ENCODE peak calls at places on chromosomes 11 and 22, in nine cellular contexts. N, R, J, O, F, U, P, C and E are unnamed samples. For H3K27me3 and H3K4me1, the result is how much of the 10 kb centered on the place peaks cover.

GRCh38 chr22:49855491-49855911 is 1.9 kb downstream of the ZBED4 start:
- DNase-seq in N (peak), R (peak), J (no peak), O (no peak), F (no peak), U (no peak), P (no peak), C (peak), E (no peak)

GRCh38 chr11:73239111-73239521 is 21.0 kb downstream of the P2RY2 start:
- DNase-seq in N (no peak), R (no peak), J (no peak), O (no peak), F (no peak), U (no peak), P (no peak), C (peak), E (no peak)

GRCh38 chr11:46001427-46002049 is 79.1 kb downstream of the LARGE2 start:
- DNase-seq in N (peak), R (peak), J (no peak), O (no peak), F (no peak), U (no peak), P (peak), C (no peak), E (peak)

GRCh38 chr11:24496371-24496727 is 504 bp upstream of the LUZP2 start:
- DNase-seq in N (peak), R (peak), J (no peak), O (no peak), F (no peak), U (no peak), P (peak), C (no peak), E (peak)

GRCh38 chr22:41201146-41201545 is 4.0 kb upstream of the L3MBTL2 start:
- DNase-seq in N (no peak), R (no peak), J (no peak), O (no peak), F (no peak), U (no peak), P (no peak), C (no peak), E (no peak)

GRCh38 chr11:76577199-76577920 is 93.2 kb downstream of the LRRC32 start:
- DNase-seq in N (peak), R (peak), J (no peak), O (no peak), F (no peak), U (peak), P (no peak), C (no peak), E (no peak)

GRCh38 chr11:77525455-77526091 is 51.7 kb upstream of the PAK1 start:
- DNase-seq in N (peak), R (peak), J (no peak), O (no peak), F (no peak), U (no peak), P (no peak), C (no peak), E (no peak)

GRCh38 chr11:117919326-117920275 is 9.6 kb downstream of the TMPRSS13 start:
- DNase-seq in N (no peak), R (no peak), J (no peak), O (no peak), F (no peak), U (no peak), P (no peak), C (peak), E (no peak)

GRCh38 chr11:3152471-3153110 is 12.5 kb downstream of the OSBPL5 start:
- DNase-seq in N (peak), R (peak), J (no peak), O (no peak), F (no peak), U (no peak), P (no peak), C (no peak), E (no peak)

GRCh38 chr11:22510741-22511140 is 114.9 kb downstream of the FANCF start:
- DNase-seq in N (peak), R (peak), J (no peak), O (no peak), F (no peak), U (no peak), P (no peak), C (no peak), E (no peak)

GRCh38 chr22:44145544-44145943 is 35.2 kb upstream of the PARVG start:
- DNase-seq in N (no peak), R (no peak), J (no peak), O (no peak), F (no peak), U (no peak), P (no peak), C (no peak), E (no peak)

GRCh38 chr11:117786099-117786870 is 10.7 kb downstream of the DSCAML1 start:
- DNase-seq in N (no peak), R (no peak), J (no peak), O (no peak), F (no peak), U (no peak), P (no peak), C (no peak), E (no peak)

GRCh38 chr11:120893431-120894206 is 130.3 kb upstream of the TBCEL start:
- DNase-seq in N (no peak), R (no peak), J (no peak), O (no peak), F (no peak), U (no peak), P (no peak), C (no peak), E (no peak)

GRCh38 chr22:46069518-46070214 is 80.7 kb upstream of the PPARA start:
- DNase-seq in N (peak), R (peak), J (no peak), O (peak), F (peak), U (peak), P (no peak), C (peak), E (no peak)

GRCh38 chr11:13224324-13224723 is 53.3 kb upstream of the BMAL1 start:
- DNase-seq in N (no peak), R (no peak), J (no peak), O (no peak), F (no peak), U (no peak), P (no peak), C (no peak), E (no peak)

DNA sequence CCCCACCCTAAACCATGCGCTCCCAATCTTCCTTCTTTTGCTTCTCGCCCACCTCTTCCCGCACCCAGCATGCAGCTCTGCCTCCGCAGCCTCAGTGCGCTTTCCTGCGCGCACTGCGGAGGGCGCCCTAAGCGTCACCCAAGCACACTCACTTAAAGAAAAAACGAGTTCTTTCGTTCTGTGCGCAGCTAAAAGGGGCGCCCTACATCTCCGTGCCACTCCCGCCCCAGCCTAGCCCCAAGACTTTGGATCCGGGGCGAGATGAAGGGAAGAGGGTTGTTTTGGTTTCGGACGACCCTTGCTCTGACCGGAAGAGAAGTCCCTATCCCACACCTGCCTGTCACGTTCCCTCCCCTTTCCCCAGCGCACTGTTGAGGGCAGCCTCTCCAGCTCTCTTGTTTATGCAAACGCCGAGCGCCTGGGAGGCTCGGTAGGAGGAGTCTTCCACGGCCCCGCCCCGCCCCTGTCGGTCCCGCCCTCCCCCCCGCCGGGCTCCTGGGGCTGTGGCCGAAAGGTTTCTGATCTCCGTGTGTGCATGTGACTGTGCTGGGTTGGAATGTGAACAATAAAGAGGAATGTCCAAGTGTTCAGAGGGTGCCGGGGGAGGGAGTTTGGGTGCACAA is 5.3 kb downstream of the VSIG2 start:
- DNase-seq in N (peak), R (peak), J (peak), O (peak), F (peak), U (peak), P (peak), C (peak), E (no peak)
- H3K27me3 ChIP-seq in N (under half), R (half or more), J (under half), O (under half), F (under half), U (under half), P (half or more), C (under half), E (half or more)

GRCh38 chr11:36609383-36609782 is 11.3 kb upstream of the RAG2 start:
- DNase-seq in N (no peak), R (no peak), J (no peak), O (no peak), F (no peak), U (no peak), P (no peak), C (no peak), E (no peak)
- H3K4me1 ChIP-seq in N (under half), R (under half), J (under half), O (under half), F (under half), U (under half), P (under half), C (under half), E (under half)

GRCh38 chr11:57901756-57902155 is 121.9 kb upstream of the OR9Q1 start:
- DNase-seq in N (no peak), R (no peak), J (no peak), O (no peak), F (no peak), U (no peak), P (no peak), C (no peak), E (no peak)

GRCh38 chr11:57903011-57903410 is 120.7 kb upstream of the OR9Q1 start:
- DNase-seq in N (no peak), R (no peak), J (no peak), O (no peak), F (no peak), U (no peak), P (no peak), C (no peak), E (no peak)

GRCh38 chr11:57904369-57904768 is 119.3 kb upstream of the OR9Q1 start:
- DNase-seq in N (no peak), R (no peak), J (no peak), O (no peak), F (no peak), U (no peak), P (no peak), C (no peak), E (no peak)

GRCh38 chr11:57905439-57905838 is 118.2 kb upstream of the OR9Q1 start:
- DNase-seq in N (no peak), R (no peak), J (no peak), O (no peak), F (no peak), U (no peak), P (no peak), C (no peak), E (no peak)

GRCh38 chr11:57903441-57904123 is 120.1 kb upstream of the OR9Q1 start:
- DNase-seq in N (peak), R (peak), J (no peak), O (no peak), F (peak), U (no peak), P (no peak), C (no peak), E (no peak)
- H3K4me3 ChIP-seq in N (no peak), R (no peak), J (no peak), O (no peak), F (no peak), U (no peak), P (no peak), C (no peak), E (no peak)

GRCh38 chr11:20598487-20598886 is 921 bp upstream of the SLC6A5 start:
- DNase-seq in N (no peak), R (no peak), J (no peak), O (no peak), F (no peak), U (no peak), P (no peak), C (no peak), E (no peak)

GRCh38 chr11:20604295-20604803 is 4.9 kb downstream of the SLC6A5 start:
- DNase-seq in N (no peak), R (no peak), J (no peak), O (no peak), F (no peak), U (no peak), P (no peak), C (no peak), E (no peak)

GRCh38 chr11:20599424-20600346 is at the start of gene SLC6A5:
- DNase-seq in N (peak), R (peak), J (peak), O (no peak), F (no peak), U (no peak), P (peak), C (no peak), E (peak)

GRCh38 chr11:20597924-20598484 is 1.4 kb upstream of the SLC6A5 start:
- DNase-seq in N (no peak), R (no peak), J (no peak), O (no peak), F (no peak), U (no peak), P (peak), C (no peak), E (no peak)

DNA sequence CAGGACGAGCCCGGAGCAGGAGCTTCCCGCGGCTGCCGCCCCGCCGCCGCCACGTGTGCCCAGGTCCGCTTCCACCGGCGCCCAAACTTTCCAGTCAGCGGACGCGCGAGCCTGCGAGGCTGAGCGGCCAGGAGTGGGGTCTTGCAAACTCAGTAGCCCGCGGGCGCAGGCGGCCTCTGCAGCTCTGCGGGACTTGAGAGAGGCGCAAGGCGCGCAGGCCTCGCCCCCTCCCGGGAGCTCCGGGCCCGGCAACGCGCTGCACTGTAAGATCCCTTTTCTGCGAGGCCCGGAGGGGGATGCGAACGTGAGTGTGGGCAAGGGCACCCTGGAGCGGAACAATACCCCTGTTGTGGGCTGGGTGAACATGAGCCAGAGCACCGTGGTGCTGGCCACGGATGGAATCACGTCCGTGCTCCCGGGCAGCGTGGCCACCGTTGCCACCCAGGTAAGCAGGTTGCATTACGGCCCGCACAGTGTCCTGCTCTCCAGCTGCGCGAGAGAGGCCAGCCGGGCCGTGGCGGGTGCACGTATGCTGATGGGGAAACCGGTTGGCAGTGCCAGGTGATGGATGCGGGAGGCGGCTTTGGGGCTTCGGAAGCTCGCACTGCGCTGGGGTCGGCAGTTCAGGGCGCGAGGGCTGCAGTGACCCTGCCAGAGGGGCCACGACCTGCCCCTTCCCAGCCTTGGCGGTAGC is 2.0 kb downstream of the SLC6A5 start:
- DNase-seq in N (no peak), R (no peak), J (no peak), O (no peak), F (no peak), U (no peak), P (peak), C (no peak), E (no peak)
- H3K27me3 ChIP-seq in N (half or more), R (half or more), J (under half), O (under half), F (under half), U (under half), P (half or more), C (half or more), E (half or more)